ENCODE peak calls at places on chromosomes 5 and 9, in five cellular contexts. T is mesendoderm, U is IMR-90, B is mesenchymal stem cell, A is H1. E is an unnamed sample.
A peak's percentile ranks its signal among the peaks of the same experiment; 100 is the strongest.

GRCh38 chr9:137828527-137829259 is 48.9 kb upstream of the CACNA1B start:
- DNase-seq in T (peak; percentile 65), U (peak; percentile 18), B (peak; percentile 29), A (peak; percentile 81), E (peak; percentile 32)

GRCh38 chr5:42951169-42951846 is 88.8 kb downstream of the ANXA2R start:
- DNase-seq in T (no peak), U (peak; percentile 43), B (no peak), A (no peak), E (no peak)

GRCh38 chr9:92671323-92671722 is 1.4 kb upstream of the IPPK start:
- DNase-seq in T (peak; percentile 68), U (peak; percentile 81), B (peak; percentile 86), A (no peak), E (no peak)

GRCh38 chr5:175456105-175456504 is 12.1 kb upstream of the DRD1 start:
- DNase-seq in T (no peak), U (no peak), B (no peak), A (no peak), E (no peak)

GRCh38 chr9:135372501-135373008 is 107.0 kb upstream of the PPP1R26 start:
- DNase-seq in T (no peak), U (no peak), B (no peak), A (no peak), E (no peak)

GRCh38 chr9:33170464-33171156 is 3.5 kb upstream of the B4GALT1 start:
- DNase-seq in T (peak; percentile 40), U (no peak), B (no peak), A (no peak), E (no peak)

GRCh38 chr9:138071731-138072130 is 194.1 kb downstream of the CACNA1B start:
- DNase-seq in T (no peak), U (no peak), B (no peak), A (no peak), E (no peak)

GRCh38 chr5:66814146-66814991 is 218.2 kb downstream of the MAST4 start:
- DNase-seq in T (peak; percentile 65), U (peak; percentile 63), B (peak; percentile 47), A (no peak), E (peak; percentile 31)

GRCh38 chr9:68822596-68823165 is 117.6 kb downstream of the PIP5K1B start:
- DNase-seq in T (no peak), U (no peak), B (no peak), A (no peak), E (no peak)

GRCh38 chr9:102631559-102631958 is 363.6 kb upstream of the CYLC2 start:
- DNase-seq in T (peak; percentile 53), U (no peak), B (no peak), A (no peak), E (no peak)

GRCh38 chr5:88826959-88827585 is 55.9 kb downstream of the MEF2C start:
- DNase-seq in T (peak; percentile 51), U (peak; percentile 90), B (peak; percentile 44), A (no peak), E (no peak)

GRCh38 chr5:173888473-173889135 is 455 bp downstream of the CPEB4 start:
- DNase-seq in T (peak; percentile 26), U (peak; percentile 24), B (peak; percentile 35), A (no peak), E (no peak)
- H2BK15ac ChIP-seq in T (no peak overlapping the region), U (no peak overlapping the region), B (no peak overlapping the region), A (no peak overlapping the region), E (no peak overlapping the region)

GRCh38 chr5:158811350-158811749 is 288.4 kb downstream of the EBF1 start:
- DNase-seq in T (no peak), U (no peak), B (no peak), A (no peak), E (no peak)

GRCh38 chr5:158810615-158811014 is 289.1 kb downstream of the EBF1 start:
- DNase-seq in T (no peak), U (no peak), B (no peak), A (no peak), E (no peak)

GRCh38 chr5:158812381-158812780 is 287.3 kb downstream of the EBF1 start:
- DNase-seq in T (peak; percentile 5), U (no peak), B (no peak), A (peak; percentile 48), E (no peak)

GRCh38 chr5:158813275-158813674 is 286.4 kb downstream of the EBF1 start:
- DNase-seq in T (no peak), U (no peak), B (no peak), A (no peak), E (no peak)

DNA sequence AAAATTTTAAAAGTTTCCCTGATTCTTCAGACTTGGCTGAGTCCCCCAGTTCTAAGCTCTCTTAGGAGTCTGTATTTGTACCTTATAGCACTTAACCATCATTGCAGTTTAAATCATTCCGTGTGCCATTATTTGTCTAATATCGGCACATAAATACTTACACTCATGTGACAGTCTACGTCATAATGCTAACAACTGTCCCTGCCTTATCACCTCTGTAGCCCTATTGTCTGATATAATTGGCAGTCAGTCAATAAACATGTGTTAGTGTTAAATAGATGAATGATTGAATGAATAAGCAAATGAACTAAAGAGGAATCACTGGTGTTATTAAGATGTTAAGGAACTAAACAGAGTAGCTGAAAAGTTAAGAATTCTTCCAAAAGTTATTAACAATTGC is 287.8 kb downstream of the EBF1 start:
- DNase-seq in T (no peak), U (no peak), B (no peak), A (no peak), E (no peak)
- H3K4me1 ChIP-seq in T (no peaks in the 10 kb centered on the region), U (no peaks in the 10 kb centered on the region), B (no peaks in the 10 kb centered on the region), A (peaks cover 5% of the 10 kb centered on the region), E (peaks cover 12% of the 10 kb centered on the region)

DNA sequence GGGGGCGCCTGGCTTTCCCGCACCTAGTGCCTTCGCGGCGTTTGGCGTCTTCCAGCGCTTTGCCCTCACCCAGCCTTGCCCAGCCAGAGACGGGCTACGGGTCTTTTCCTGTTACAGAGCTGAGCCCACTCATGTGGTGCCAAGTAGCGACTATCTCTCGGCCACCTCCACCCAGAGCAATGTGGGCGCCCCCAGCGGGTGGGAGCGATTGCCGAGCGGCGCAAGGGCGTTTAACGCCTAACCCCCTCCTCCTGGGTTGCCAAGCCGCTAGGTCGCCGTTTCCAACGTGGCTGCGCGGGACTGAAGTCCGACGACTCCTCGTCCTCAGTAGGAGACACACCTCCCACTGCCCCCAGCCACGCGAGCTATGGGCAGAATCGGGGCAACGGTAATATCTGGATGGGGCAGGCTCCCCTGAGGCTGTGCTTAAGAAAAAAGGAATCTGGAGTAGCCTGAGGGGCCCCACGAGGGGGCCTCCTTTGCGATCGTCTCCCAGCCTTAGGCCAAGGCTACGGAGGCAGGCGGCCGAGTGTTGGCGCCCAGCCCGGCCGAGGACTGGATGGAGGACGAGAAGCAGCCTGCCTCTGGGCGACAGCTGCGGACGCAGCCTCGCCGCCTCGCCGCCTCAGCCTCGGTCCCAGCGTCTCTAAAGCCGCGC is 5.8 kb downstream of the TLX3 start:
- DNase-seq in T (no peak), U (no peak), B (peak; percentile 33), A (peak; percentile 65), E (no peak)
- H3K4me3 ChIP-seq in T (no peak overlapping the region), U (no peak overlapping the region), B (no peak overlapping the region), A (peak overlapping the region; percentile 30), E (no peak overlapping the region)

DNA sequence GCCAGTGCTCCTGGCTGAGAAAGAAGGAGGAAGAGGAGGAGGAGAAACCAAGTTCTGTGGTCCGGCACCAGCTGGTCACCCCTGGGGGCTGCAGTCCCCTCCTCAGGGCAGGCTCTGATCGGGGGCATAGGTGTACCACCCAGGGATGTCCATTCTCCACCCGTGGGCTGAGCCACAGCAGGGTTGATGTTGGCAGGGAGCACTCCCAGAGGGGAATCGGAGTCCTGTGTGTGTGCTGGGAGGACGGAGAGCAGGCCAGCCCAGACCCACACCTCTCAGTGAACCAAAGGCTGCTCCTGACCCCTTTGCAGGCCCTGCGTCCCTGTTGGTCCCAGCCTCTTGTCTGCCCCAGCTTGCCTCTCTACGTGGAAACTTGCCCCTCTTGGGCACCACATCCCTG is 4.6 kb upstream of the ADAMTSL2 start:
- DNase-seq in T (no peak), U (no peak), B (no peak), A (no peak), E (no peak)
- H2BK15ac ChIP-seq in T (no peak overlapping the region), U (no peak overlapping the region), B (no peak overlapping the region), A (peak overlapping the region; percentile 6), E (no peak overlapping the region)

DNA sequence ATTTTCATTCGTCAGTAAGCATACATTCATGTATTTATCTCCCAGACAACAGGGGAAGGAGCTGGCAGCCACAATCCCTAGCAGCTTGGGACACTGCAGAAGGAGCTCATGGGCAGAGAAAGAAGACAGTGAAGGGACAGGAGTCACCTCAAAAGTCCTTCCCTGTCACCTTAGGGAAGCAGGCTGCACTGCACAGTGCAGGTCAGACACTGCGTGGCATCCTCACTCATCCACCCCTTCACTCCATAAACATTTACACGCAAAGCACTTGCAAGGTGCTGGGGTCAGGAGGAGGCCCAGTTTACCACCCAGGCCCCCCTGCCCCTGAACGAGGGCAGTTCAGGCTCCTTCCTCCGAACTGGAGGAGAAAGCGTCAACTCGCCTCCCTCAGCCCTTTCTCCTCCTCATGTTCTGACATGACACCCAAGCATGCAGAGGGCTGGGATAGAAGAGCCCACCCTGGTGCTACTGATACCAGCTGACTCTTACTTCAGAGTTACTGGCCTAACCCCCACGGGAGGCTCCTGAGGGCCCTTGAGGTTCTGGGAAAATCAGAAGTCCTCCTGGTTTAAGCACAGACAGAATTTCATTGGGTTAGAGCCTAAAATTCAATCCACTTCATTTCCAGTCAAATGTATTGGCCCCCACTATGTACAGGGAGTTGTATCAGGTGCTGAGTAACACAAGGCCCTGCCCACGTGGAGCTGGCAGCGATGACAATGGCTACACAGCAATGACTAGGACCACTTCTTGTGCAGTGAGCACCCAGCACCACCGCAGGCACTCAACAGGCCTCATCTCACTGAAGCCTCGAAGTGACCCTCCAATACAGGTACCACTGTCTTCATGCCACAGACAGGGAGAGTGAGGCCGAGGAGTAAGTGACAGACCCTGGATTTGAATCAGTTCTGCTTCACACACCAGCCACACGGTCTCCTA is 70.4 kb downstream of the RAPGEF1 start:
- DNase-seq in T (no peak), U (no peak), B (no peak), A (no peak), E (no peak)
- H3K4me1 ChIP-seq in T (peaks cover 26% of the 10 kb centered on the region), U (peaks cover 19% of the 10 kb centered on the region), B (peaks cover 33% of the 10 kb centered on the region), A (peaks cover 16% of the 10 kb centered on the region), E (peaks cover 18% of the 10 kb centered on the region)

GRCh38 chr5:140181002-140181483 is 6.1 kb downstream of the CYSTM1 start:
- DNase-seq in T (no peak), U (no peak), B (no peak), A (no peak), E (no peak)
- H3K4me3 ChIP-seq in T (no peak overlapping the region), U (no peak overlapping the region), B (peak overlapping the region; percentile 32), A (no peak overlapping the region), E (no peak overlapping the region)

DNA sequence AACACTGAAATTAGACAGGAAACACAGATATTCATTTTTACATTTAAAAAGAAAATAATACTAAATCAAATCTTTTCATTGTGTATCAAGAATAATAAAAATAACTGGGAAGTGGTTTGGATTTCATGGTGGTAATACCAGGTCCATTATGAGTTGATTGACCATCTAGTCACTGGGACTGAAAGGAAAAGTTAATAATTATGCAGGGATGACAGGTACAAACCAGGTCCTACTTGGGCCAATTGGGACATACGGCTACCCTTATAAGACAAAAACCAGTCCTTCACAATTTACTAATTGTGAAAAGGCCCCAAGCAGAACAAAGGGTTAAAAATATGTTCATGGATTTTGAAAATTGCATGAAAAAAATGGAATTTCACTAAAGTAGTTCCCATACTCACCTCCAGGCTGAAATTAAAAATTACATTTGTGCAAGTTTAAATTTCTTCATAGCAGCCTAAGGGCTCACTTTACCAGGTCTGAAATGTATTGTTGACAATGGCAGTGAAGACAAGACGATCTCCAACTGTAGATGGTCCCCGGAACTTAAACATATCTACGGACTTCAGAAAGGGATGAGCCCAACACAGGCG is 44.1 kb downstream of the ZCCHC9 start:
- DNase-seq in T (no peak), U (no peak), B (no peak), A (no peak), E (no peak)
- H2BK15ac ChIP-seq in T (no peak overlapping the region), U (no peak overlapping the region), B (no peak overlapping the region), A (no peak overlapping the region), E (no peak overlapping the region)